ENCODE peak calls at places on chromosomes 16 and 17, in four cellular contexts. One of them, this sample, is unnamed.

GRCh38 chr17:38914741-38915638 is 10.4 kb upstream of the LASP1NB start:
- DNase-seq in GM12878: no peak
- DNase-seq in HepG2: peak
- DNase-seq in H1: no peak
- DNase-seq in this sample: no peak

GRCh38 chr16:17339764-17340541 is 130.8 kb downstream of the XYLT1 start:
- DNase-seq in GM12878: no peak
- DNase-seq in HepG2: no peak
- DNase-seq in H1: no peak
- DNase-seq in this sample: no peak

GRCh38 chr17:77076046-77076882 is 64.5 kb upstream of the SEC14L1 start:
- DNase-seq in GM12878: no peak
- DNase-seq in HepG2: no peak
- DNase-seq in H1: no peak
- DNase-seq in this sample: no peak

GRCh38 chr16:85881436-85881835 is 17.5 kb upstream of the IRF8 start:
- DNase-seq in GM12878: no peak
- DNase-seq in HepG2: no peak
- DNase-seq in H1: no peak
- DNase-seq in this sample: no peak

GRCh38 chr16:13120091-13120490 is 218.7 kb downstream of the SHISA9 start:
- DNase-seq in GM12878: no peak
- DNase-seq in HepG2: no peak
- DNase-seq in H1: no peak
- DNase-seq in this sample: no peak

GRCh38 chr17:57357392-57357784 is 101.1 kb downstream of the MSI2 start:
- DNase-seq in GM12878: no peak
- DNase-seq in HepG2: no peak
- DNase-seq in H1: no peak
- DNase-seq in this sample: no peak

GRCh38 chr16:6484931-6485330 is 847.7 kb upstream of the RBFOX1 start:
- DNase-seq in GM12878: no peak
- DNase-seq in HepG2: no peak
- DNase-seq in H1: no peak
- DNase-seq in this sample: no peak

GRCh38 chr17:61002316-61002736 is 324.7 kb downstream of the BCAS3 start:
- DNase-seq in GM12878: no peak
- DNase-seq in HepG2: peak
- DNase-seq in H1: no peak
- DNase-seq in this sample: peak

GRCh38 chr16:28179354-28179753 is 32.4 kb downstream of the XPO6 start:
- DNase-seq in GM12878: no peak
- DNase-seq in HepG2: no peak
- DNase-seq in H1: no peak
- DNase-seq in this sample: no peak

GRCh38 chr17:19370493-19370960 is 7.8 kb upstream of the MAPK7 start:
- DNase-seq in GM12878: no peak
- DNase-seq in HepG2: no peak
- DNase-seq in H1: no peak
- DNase-seq in this sample: no peak

GRCh38 chr17:67098022-67098421 is 53.7 kb downstream of the CACNG1 start:
- DNase-seq in GM12878: no peak
- DNase-seq in HepG2: no peak
- DNase-seq in H1: no peak
- DNase-seq in this sample: no peak

GRCh38 chr16:88976359-88977027 is 514 bp downstream of the CBFA2T3 start:
- DNase-seq in GM12878: no peak
- DNase-seq in HepG2: no peak
- DNase-seq in H1: no peak
- DNase-seq in this sample: no peak

GRCh38 chr17:61862975-61863800 is at the start of gene BRIP1:
- DNase-seq in GM12878: peak
- DNase-seq in HepG2: peak
- DNase-seq in H1: peak
- DNase-seq in this sample: peak

GRCh38 chr16:70805380-70805779 is 4.4 kb upstream of the VAC14 start:
- DNase-seq in GM12878: no peak
- DNase-seq in HepG2: no peak
- DNase-seq in H1: no peak
- DNase-seq in this sample: no peak

GRCh38 chr17:40621558-40621957 is 26.1 kb downstream of the SMARCE1 start:
- DNase-seq in GM12878: no peak
- DNase-seq in HepG2: no peak
- DNase-seq in H1: no peak
- DNase-seq in this sample: no peak
- TF ChIP-seq YY1 in GM12878: no peak
- TF ChIP-seq YY1 in HepG2: no peak
- TF ChIP-seq YY1 in H1: no peak
- TF ChIP-seq YY1 in this sample: no peak

GRCh38 chr17:75531724-75532090 is 6.2 kb downstream of the LLGL2 start:
- DNase-seq in GM12878: no peak
- DNase-seq in HepG2: no peak
- DNase-seq in H1: no peak
- DNase-seq in this sample: no peak

GRCh38 chr17:75530837-75531723 is 5.6 kb downstream of the LLGL2 start:
- DNase-seq in GM12878: no peak
- DNase-seq in HepG2: no peak
- DNase-seq in H1: no peak
- DNase-seq in this sample: no peak

GRCh38 chr17:75535871-75536270 is 10.4 kb downstream of the LLGL2 start:
- DNase-seq in GM12878: no peak
- DNase-seq in HepG2: no peak
- DNase-seq in H1: no peak
- DNase-seq in this sample: no peak

GRCh38 chr17:75536401-75536800 is 10.9 kb downstream of the LLGL2 start:
- DNase-seq in GM12878: no peak
- DNase-seq in HepG2: no peak
- DNase-seq in H1: no peak
- DNase-seq in this sample: no peak

DNA sequence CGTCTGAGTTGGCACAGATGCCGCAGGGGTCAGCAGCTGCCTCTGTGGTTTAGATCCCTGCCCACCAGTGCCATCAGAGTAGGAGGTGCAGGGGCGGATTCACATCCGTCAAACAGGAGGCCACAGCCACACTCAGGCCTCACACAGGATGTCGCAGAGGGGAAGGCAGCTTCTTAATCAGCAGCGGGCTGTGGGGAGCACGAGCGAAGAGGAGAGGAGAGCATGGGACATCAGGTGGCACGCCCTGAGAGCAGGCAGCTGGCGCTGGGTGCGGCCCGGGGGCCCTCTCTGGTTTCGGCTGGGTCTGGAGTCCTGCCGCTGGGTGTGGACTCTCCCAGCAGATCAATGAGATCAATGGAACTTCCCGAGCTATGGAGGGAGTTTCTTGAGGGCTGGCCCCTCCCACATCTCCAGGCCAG is 9.6 kb downstream of the LLGL2 start:
- DNase-seq in GM12878: peak
- DNase-seq in HepG2: no peak
- DNase-seq in H1: no peak
- DNase-seq in this sample: no peak
- TF ChIP-seq ZNF274 in GM12878: no peak
- TF ChIP-seq ZNF274 in HepG2: no peak
- TF ChIP-seq ZNF274 in H1: no peak
- TF ChIP-seq ZNF274 in this sample: no peak

DNA sequence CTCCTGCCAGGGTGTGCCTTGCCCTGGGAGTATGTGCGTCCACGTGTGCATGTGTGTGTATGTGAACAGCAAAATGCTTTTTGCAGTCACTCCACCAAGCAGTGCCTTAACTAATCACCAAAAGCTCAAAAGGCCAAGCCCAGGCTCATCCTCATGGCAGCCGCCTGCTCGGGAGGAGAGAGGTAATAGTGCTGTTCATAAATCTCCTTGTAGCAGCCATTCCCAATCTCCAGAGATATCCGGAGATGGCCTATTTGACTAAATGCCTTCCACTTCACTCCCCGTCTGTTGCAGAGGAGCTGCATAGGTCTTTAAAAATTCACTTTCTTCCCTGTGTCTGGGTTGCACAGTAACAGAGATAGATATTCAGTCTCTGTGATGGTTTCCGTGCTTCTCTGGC is 358.0 kb downstream of the GRIN2A start:
- DNase-seq in GM12878: no peak
- DNase-seq in HepG2: no peak
- DNase-seq in H1: no peak
- DNase-seq in this sample: no peak
- TF ChIP-seq SUZ12 in GM12878: no peak
- TF ChIP-seq SUZ12 in HepG2: no peak
- TF ChIP-seq SUZ12 in H1: no peak
- TF ChIP-seq SUZ12 in this sample: no peak

DNA sequence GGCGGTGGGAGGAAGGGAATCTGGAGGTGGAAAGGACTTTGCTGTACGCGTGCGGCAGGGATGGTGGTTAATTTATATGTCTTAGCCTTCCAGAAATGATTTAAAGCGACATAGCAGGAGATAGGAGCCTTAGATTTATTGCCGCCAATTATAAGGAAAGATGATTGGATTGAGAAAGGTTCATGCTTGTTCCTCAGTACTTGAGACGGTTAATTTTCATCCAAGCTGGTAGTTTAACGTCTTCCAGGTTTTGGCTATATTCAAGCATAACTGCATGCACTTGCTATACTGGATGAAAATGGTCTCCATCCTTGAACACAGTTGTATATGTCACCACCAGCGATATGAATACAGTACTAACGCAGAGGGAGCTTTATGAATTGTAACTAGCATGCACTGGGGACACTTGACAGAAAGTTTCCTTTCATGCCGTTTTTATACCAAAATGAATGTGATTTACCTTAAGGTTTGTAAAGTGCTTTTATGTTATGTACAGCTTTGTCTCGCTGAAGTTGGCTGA is 618 bp upstream of the PEX12 start:
- DNase-seq in GM12878: no peak
- DNase-seq in HepG2: no peak
- DNase-seq in H1: no peak
- DNase-seq in this sample: no peak
- TF ChIP-seq YY1 in GM12878: no peak
- TF ChIP-seq YY1 in HepG2: no peak
- TF ChIP-seq YY1 in H1: no peak
- TF ChIP-seq YY1 in this sample: no peak

GRCh38 chr16:4962716-4963115 is 4.6 kb downstream of the SEC14L5 start:
- DNase-seq in GM12878: no peak
- DNase-seq in HepG2: no peak
- DNase-seq in H1: no peak
- DNase-seq in this sample: no peak
- TF ChIP-seq ZNF274 in GM12878: no peak
- TF ChIP-seq ZNF274 in HepG2: no peak
- TF ChIP-seq ZNF274 in H1: no peak
- TF ChIP-seq ZNF274 in this sample: no peak